ENCODE peak calls at places on chromosomes 13 and 19, in seven cellular contexts. One of them, this sample, is unnamed.

GRCh38 chr19:55383279-55383788 is 758 bp downstream of the TMEM238 start:
- DNase-seq in keratinocyte: no peak
- DNase-seq in K562: peak; percentile 75
- DNase-seq in body of pancreas: no peak
- DNase-seq in AG04450: no peak
- DNase-seq in HL-60: no peak
- DNase-seq in adrenal gland: peak; percentile 60
- DNase-seq in this sample: peak; percentile 59

GRCh38 chr19:42928896-42929295 is 8.1 kb downstream of the PSG7 start:
- DNase-seq in AG04450: no peak
- DNase-seq in body of pancreas: no peak
- DNase-seq in HL-60: no peak
- DNase-seq in keratinocyte: no peak
- DNase-seq in K562: no peak
- DNase-seq in adrenal gland: no peak
- DNase-seq in this sample: no peak

GRCh38 chr13:47798906-47799305 is 202.2 kb downstream of the SUCLA2 start:
- DNase-seq in K562: no peak
- DNase-seq in AG04450: no peak
- DNase-seq in keratinocyte: no peak
- DNase-seq in adrenal gland: no peak
- DNase-seq in HL-60: no peak
- DNase-seq in body of pancreas: no peak
- DNase-seq in this sample: no peak

GRCh38 chr13:100131863-100132574 is 43.1 kb downstream of the PCCA start:
- DNase-seq in HL-60: no peak
- DNase-seq in K562: peak; percentile 49
- DNase-seq in AG04450: peak; percentile 23
- DNase-seq in adrenal gland: no peak
- DNase-seq in keratinocyte: peak; percentile 40
- DNase-seq in body of pancreas: no peak
- DNase-seq in this sample: no peak

GRCh38 chr19:3176715-3177501 is 1.7 kb upstream of the S1PR4 start:
- DNase-seq in body of pancreas: no peak
- DNase-seq in K562: peak; percentile 77
- DNase-seq in adrenal gland: no peak
- DNase-seq in HL-60: no peak
- DNase-seq in AG04450: no peak
- DNase-seq in keratinocyte: no peak
- DNase-seq in this sample: no peak

GRCh38 chr13:71374471-71375041 is 492.4 kb downstream of the DACH1 start:
- DNase-seq in AG04450: no peak
- DNase-seq in HL-60: no peak
- DNase-seq in body of pancreas: no peak
- DNase-seq in K562: no peak
- DNase-seq in keratinocyte: no peak
- DNase-seq in adrenal gland: no peak
- DNase-seq in this sample: no peak

GRCh38 chr13:101298517-101298916 is 117.8 kb downstream of the NALCN start:
- DNase-seq in AG04450: no peak
- DNase-seq in keratinocyte: no peak
- DNase-seq in K562: no peak
- DNase-seq in adrenal gland: no peak
- DNase-seq in HL-60: no peak
- DNase-seq in body of pancreas: no peak
- DNase-seq in this sample: no peak

GRCh38 chr13:38421590-38422560 is 72.2 kb downstream of the UFM1 start:
- DNase-seq in keratinocyte: no peak
- DNase-seq in AG04450: no peak
- DNase-seq in K562: no peak
- DNase-seq in adrenal gland: no peak
- DNase-seq in body of pancreas: no peak
- DNase-seq in HL-60: no peak
- DNase-seq in this sample: no peak

GRCh38 chr19:41363753-41364545 is at the start of gene B9D2:
- DNase-seq in keratinocyte: peak; percentile 97
- DNase-seq in HL-60: peak; percentile 97
- DNase-seq in adrenal gland: peak; percentile 99
- DNase-seq in body of pancreas: peak; percentile 99
- DNase-seq in AG04450: peak; percentile 94
- DNase-seq in K562: peak; percentile 97
- DNase-seq in this sample: peak; percentile 98

GRCh38 chr19:41359741-41360140 is 4.2 kb downstream of the B9D2 start:
- DNase-seq in HL-60: no peak
- DNase-seq in body of pancreas: no peak
- DNase-seq in AG04450: no peak
- DNase-seq in K562: no peak
- DNase-seq in keratinocyte: no peak
- DNase-seq in adrenal gland: no peak
- DNase-seq in this sample: no peak

GRCh38 chr19:41363371-41363752 is 587 bp downstream of the B9D2 start:
- DNase-seq in K562: no peak
- DNase-seq in adrenal gland: no peak
- DNase-seq in HL-60: no peak
- DNase-seq in keratinocyte: no peak
- DNase-seq in body of pancreas: no peak
- DNase-seq in AG04450: no peak
- DNase-seq in this sample: no peak

GRCh38 chr19:41364546-41365391 is 820 bp upstream of the B9D2 start:
- DNase-seq in HL-60: peak; percentile 56
- DNase-seq in K562: no peak
- DNase-seq in adrenal gland: no peak
- DNase-seq in AG04450: no peak
- DNase-seq in keratinocyte: no peak
- DNase-seq in body of pancreas: no peak
- DNase-seq in this sample: no peak

DNA sequence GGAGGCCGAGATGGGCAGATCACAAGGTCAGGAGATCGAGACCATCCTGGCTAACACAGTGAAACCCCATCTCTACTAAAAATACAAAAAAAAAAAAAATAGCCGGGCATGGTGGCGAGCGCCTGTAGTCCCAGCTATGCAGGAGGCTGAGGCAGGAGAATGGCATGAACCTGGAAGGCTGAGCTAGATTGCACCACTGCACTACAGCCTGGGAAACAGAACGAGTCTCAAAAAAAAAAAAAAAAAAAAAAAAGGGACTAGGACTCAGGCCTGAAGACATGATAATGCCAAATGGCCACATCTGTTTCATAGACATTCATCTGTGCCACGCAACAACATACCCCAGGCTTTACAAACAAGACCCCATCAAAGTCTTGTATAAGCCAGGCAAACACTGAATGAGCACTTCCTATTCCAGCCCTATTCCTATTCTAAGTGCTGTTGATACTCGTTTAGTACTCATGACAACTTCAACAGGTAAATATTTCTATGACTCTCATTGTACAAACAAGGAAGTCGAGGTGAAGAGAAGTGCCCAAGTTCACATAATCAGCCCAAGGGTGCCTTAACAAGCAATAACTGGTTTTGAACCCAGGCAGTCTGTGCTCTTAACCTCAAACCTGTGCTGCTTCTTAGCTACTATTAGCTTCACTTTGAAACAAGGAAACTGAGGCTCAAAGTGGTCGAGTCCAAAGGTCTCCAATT is 1.7 kb downstream of the B9D2 start:
- DNase-seq in AG04450: no peak
- DNase-seq in adrenal gland: no peak
- DNase-seq in K562: no peak
- DNase-seq in HL-60: no peak
- DNase-seq in body of pancreas: no peak
- DNase-seq in keratinocyte: no peak
- DNase-seq in this sample: no peak
- H3K4me3 ChIP-seq in AG04450: no peak overlapping the region
- H3K4me3 ChIP-seq in adrenal gland: no peak overlapping the region
- H3K4me3 ChIP-seq in K562: no peak overlapping the region
- H3K4me3 ChIP-seq in HL-60: no peak overlapping the region
- H3K4me3 ChIP-seq in body of pancreas: no peak overlapping the region
- H3K4me3 ChIP-seq in keratinocyte: no peak overlapping the region
- H3K4me3 ChIP-seq in this sample: no peak overlapping the region

DNA sequence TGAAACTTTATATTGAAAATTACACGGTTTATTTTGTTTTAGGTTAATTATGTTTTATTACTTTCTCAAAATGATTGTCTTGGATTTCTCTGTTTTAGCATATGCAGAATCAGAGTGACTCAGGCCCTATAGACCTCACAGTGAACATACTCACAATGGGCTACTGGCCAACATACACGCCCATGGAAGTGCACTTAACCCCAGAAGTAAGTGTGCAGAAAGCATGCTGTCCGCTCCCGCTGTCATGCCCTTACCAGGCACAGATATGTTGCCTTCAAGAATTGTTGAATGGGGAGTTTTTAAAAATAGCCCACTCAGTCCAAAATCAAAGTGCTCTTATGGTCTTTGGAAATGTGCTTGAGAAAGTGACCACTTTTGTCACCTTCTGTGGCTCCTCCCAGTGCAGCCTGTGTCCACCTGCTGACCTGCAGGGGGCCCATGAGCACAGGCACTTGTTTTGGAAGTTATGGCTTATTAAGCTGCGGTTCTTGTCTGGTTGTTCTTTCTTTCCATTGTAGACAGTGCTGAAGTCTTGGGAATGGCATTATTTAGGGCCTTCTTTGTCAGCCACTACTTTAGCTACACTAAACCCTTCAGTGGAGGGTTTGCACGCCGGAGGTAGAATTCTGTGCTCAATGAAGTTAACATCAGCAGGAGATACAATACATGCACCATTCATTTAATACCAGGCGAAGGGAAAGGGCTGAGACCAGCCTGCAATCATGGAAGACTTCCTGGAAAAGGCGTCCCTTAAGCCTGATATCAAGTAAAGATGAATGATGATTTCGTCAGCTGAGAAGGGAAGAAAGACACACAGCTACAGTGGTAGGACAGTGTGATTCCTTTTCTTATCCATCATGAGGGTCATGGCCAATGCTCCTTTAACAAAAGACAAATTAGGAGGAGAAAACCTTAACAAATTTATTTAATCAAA is 36.7 kb downstream of the CUL4A start:
- DNase-seq in AG04450: no peak
- DNase-seq in adrenal gland: no peak
- DNase-seq in HL-60: no peak
- DNase-seq in K562: no peak
- DNase-seq in body of pancreas: no peak
- DNase-seq in keratinocyte: no peak
- DNase-seq in this sample: peak; percentile 60
- TF ChIP-seq CTCF in AG04450: peak; percentile 42
- TF ChIP-seq CTCF in adrenal gland: no peak
- TF ChIP-seq CTCF in HL-60: peak; percentile 11
- TF ChIP-seq CTCF in K562: peak; percentile 40
- TF ChIP-seq CTCF in body of pancreas: no peak
- TF ChIP-seq CTCF in keratinocyte: peak; percentile 38
- TF ChIP-seq CTCF in this sample: peak; percentile 79

GRCh38 chr19:29085630-29086029 is 127.3 kb downstream of the UQCRFS1 start:
- DNase-seq in K562: no peak
- DNase-seq in body of pancreas: no peak
- DNase-seq in keratinocyte: no peak
- DNase-seq in HL-60: no peak
- DNase-seq in AG04450: no peak
- DNase-seq in adrenal gland: no peak
- DNase-seq in this sample: no peak

GRCh38 chr19:29086182-29086581 is 126.8 kb downstream of the UQCRFS1 start:
- DNase-seq in AG04450: no peak
- DNase-seq in K562: no peak
- DNase-seq in HL-60: no peak
- DNase-seq in keratinocyte: no peak
- DNase-seq in body of pancreas: peak; percentile 39
- DNase-seq in adrenal gland: no peak
- DNase-seq in this sample: no peak

GRCh38 chr19:29088761-29089160 is 124.2 kb downstream of the UQCRFS1 start:
- DNase-seq in K562: no peak
- DNase-seq in keratinocyte: no peak
- DNase-seq in HL-60: no peak
- DNase-seq in AG04450: no peak
- DNase-seq in adrenal gland: no peak
- DNase-seq in body of pancreas: no peak
- DNase-seq in this sample: no peak

GRCh38 chr19:29084266-29084665 is 128.7 kb downstream of the UQCRFS1 start:
- DNase-seq in AG04450: no peak
- DNase-seq in adrenal gland: no peak
- DNase-seq in K562: peak; percentile 62
- DNase-seq in body of pancreas: no peak
- DNase-seq in keratinocyte: no peak
- DNase-seq in HL-60: peak; percentile 7
- DNase-seq in this sample: peak; percentile 32

DNA sequence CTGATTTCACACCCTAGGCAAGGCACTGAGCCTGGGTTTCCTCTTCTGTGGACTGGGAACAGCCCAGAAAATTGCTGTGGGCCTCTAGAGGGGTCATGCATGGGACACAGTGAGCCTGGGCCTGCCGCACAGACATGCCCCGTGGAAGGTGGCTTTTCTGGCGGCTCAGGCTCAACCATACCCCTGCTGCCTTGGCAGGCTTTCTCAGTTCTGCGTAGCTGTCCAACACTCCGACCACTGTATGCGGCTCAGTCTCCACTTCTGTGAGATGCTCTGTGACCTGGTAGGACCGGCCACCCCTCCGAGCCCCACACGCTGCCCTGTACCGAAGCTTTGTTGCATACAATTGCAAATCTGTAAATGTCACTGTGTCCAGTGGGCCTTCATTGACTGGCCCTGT is 126.3 kb downstream of the UQCRFS1 start:
- DNase-seq in adrenal gland: no peak
- DNase-seq in K562: no peak
- DNase-seq in body of pancreas: no peak
- DNase-seq in keratinocyte: no peak
- DNase-seq in AG04450: no peak
- DNase-seq in HL-60: no peak
- DNase-seq in this sample: no peak
- H3K27me3 ChIP-seq in adrenal gland: no peaks in the 10 kb centered on the region
- H3K27me3 ChIP-seq in K562: peaks cover 19% of the 10 kb centered on the region
- H3K27me3 ChIP-seq in body of pancreas: no peaks in the 10 kb centered on the region
- H3K27me3 ChIP-seq in keratinocyte: no peaks in the 10 kb centered on the region
- H3K27me3 ChIP-seq in AG04450: no peaks in the 10 kb centered on the region
- H3K27me3 ChIP-seq in HL-60: no peaks in the 10 kb centered on the region
- H3K27me3 ChIP-seq in this sample: peaks cover 88% of the 10 kb centered on the region

DNA sequence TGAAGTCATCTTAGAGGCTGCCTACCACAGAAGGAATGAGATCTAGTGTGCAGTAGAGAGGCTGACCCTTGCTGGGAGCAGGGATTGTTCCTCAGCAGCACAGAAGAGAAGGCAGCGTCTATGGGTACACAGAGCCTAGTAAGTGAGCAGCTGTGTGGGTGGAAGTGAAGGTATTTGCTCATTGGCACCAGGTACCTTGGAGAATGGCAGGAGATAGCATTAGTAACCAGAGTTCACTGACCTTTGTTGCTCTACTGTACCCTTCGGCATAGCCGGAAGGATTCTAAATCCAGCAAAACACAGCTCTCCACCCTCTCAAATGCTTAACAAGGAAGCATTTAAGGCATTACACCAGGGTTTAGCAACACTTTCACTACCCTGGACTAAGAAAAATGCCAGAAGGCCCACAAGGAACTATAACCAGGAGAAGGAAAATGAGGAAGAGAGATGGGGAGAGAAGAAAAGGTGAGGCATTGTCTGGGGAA is 12.3 kb downstream of the SOX21 start:
- DNase-seq in K562: no peak
- DNase-seq in HL-60: no peak
- DNase-seq in body of pancreas: no peak
- DNase-seq in keratinocyte: no peak
- DNase-seq in AG04450: no peak
- DNase-seq in adrenal gland: no peak
- DNase-seq in this sample: no peak
- H3K4me3 ChIP-seq in K562: no peak overlapping the region
- H3K4me3 ChIP-seq in HL-60: no peak overlapping the region
- H3K4me3 ChIP-seq in body of pancreas: no peak overlapping the region
- H3K4me3 ChIP-seq in keratinocyte: no peak overlapping the region
- H3K4me3 ChIP-seq in AG04450: no peak overlapping the region
- H3K4me3 ChIP-seq in adrenal gland: no peak overlapping the region
- H3K4me3 ChIP-seq in this sample: no peak overlapping the region

This sample was measured in WERI-Rb-1.